ENCODE peak calls at places on chromosome 12, in eight cellular contexts. P is suprapubic skin, Z is endothelial cell of umbilical vein, T is IMR-90, Q is right lobe of liver, N is GM12891, E is NB4, D is transverse colon. Y is an unnamed sample.

GRCh38 chr12:123950476-123951169 is 22.0 kb downstream of the CCDC92 start:
- DNase-seq in P (no peak), Z (no peak), T (no peak), Q (no peak), N (no peak), E (no peak), D (no peak), Y (no peak)

GRCh38 chr12:51792417-51792816 is 56.1 kb downstream of the FIGNL2 start:
- DNase-seq in P (no peak), Z (no peak), T (no peak), Q (no peak), N (no peak), E (no peak), D (no peak), Y (no peak)

GRCh38 chr12:127628655-127629054 is 638.3 kb upstream of the TMEM132C start:
- DNase-seq in P (no peak), Z (no peak), T (peak; percentile 75), Q (no peak), N (no peak), E (no peak), D (no peak), Y (peak; percentile 24)

GRCh38 chr12:43789941-43790340 is 16.2 kb downstream of the TWF1 start:
- DNase-seq in P (no peak), Z (peak; percentile 78), T (peak; percentile 77), Q (no peak), N (no peak), E (no peak), D (no peak), Y (no peak)

GRCh38 chr12:94563261-94563660 is 87.1 kb downstream of the TMCC3 start:
- DNase-seq in P (no peak), Z (no peak), T (no peak), Q (no peak), N (no peak), E (no peak), D (no peak), Y (no peak)

GRCh38 chr12:131250028-131250950 is 296.6 kb downstream of the ADGRD1 start:
- DNase-seq in P (no peak), Z (no peak), T (no peak), Q (no peak), N (no peak), E (no peak), D (no peak), Y (no peak)

GRCh38 chr12:62841841-62842240 is 93.1 kb downstream of the PPM1H start:
- DNase-seq in P (no peak), Z (peak; percentile 69), T (no peak), Q (no peak), N (no peak), E (peak; percentile 35), D (no peak), Y (no peak)

GRCh38 chr12:25812295-25812694 is 146.2 kb upstream of the RASSF8 start:
- DNase-seq in P (no peak), Z (no peak), T (no peak), Q (no peak), N (no peak), E (no peak), D (no peak), Y (no peak)

GRCh38 chr12:68279227-68280054 is 26.0 kb upstream of the IL22 start:
- DNase-seq in P (no peak), Z (peak; percentile 70), T (peak; percentile 28), Q (no peak), N (no peak), E (no peak), D (no peak), Y (no peak)

GRCh38 chr12:100743060-100743459 is 51.5 kb upstream of the ANO4 start:
- DNase-seq in P (no peak), Z (no peak), T (no peak), Q (no peak), N (no peak), E (no peak), D (no peak), Y (no peak)

GRCh38 chr12:45598761-45599160 is 130.7 kb upstream of the ARID2 start:
- DNase-seq in P (no peak), Z (no peak), T (no peak), Q (no peak), N (no peak), E (no peak), D (no peak), Y (no peak)

GRCh38 chr12:110560048-110560447 is 23.1 kb downstream of the PPTC7 start:
- DNase-seq in P (no peak), Z (no peak), T (no peak), Q (no peak), N (no peak), E (no peak), D (no peak), Y (no peak)
- TF ChIP-seq POLR2A in P (no peak), Z (no peak), T (no peak), Q (no peak), N (no peak), E (no peak), D (no peak), Y (no peak)

DNA sequence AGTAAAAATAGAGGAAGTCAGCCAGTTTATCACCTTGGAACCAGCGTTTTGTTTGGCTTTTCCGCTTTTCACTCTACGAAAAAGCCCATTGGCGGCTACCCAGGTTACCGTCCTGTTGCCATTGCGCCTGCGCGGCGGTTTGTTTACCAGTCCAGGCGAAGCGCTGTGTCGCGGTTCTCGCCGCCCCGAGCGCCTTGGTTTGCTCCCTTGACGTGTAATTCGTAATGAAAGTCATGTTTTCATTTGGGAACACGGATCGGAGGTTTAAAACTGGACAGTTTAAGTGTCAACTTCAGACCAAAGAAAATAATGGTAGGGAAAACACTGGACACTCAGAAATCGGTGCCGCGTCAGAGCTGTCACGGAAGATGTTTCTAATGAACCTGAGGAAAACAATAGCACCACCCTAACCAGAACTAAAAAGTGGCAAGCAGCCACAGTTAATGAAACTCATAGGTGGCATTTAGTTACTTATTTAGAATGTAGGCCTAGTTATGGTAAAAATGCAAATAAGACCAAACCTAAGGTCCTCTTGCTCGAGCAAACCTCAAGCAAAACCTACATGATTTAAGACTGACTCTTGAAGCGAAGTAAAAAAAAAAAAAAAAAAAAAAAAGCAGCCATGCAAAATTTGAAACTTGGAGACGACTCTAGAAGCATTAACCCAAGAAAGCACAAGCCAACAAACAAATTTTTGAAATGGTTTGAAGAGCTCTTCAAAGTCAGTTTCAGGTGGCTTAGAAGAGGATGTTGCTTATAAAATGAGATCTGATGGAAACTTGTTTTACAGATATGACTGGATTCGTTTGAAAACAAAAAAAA is 790 bp upstream of the GPR19 start:
- DNase-seq in P (peak; percentile 95), Z (peak; percentile 92), T (peak; percentile 76), Q (peak; percentile 93), N (peak; percentile 45), E (peak; percentile 88), D (peak; percentile 93), Y (peak; percentile 54)
- TF ChIP-seq POLR2A in P (peak; percentile 85), Z (peak; percentile 61), T (peak; percentile 33), Q (peak; percentile 69), N (no peak), E (peak; percentile 35), D (peak; percentile 87), Y (peak; percentile 31)

GRCh38 chr12:6493580-6494350 is at the start of gene NCAPD2:
- DNase-seq in P (peak; percentile 97), Z (peak; percentile 98), T (peak; percentile 93), Q (peak; percentile 95), N (peak; percentile 82), E (peak; percentile 97), D (peak; percentile 96), Y (peak; percentile 85)
- TF ChIP-seq POLR2A in P (peak; percentile 18), Z (no peak), T (peak; percentile 93), Q (no peak), N (peak; percentile 71), E (peak; percentile 46), D (peak; percentile 6), Y (peak; percentile 88)

GRCh38 chr12:9719835-9720234 is 13.1 kb downstream of the CLECL1 start:
- DNase-seq in P (no peak), Z (no peak), T (no peak), Q (no peak), N (no peak), E (no peak), D (no peak), Y (no peak)
- TF ChIP-seq POLR2A in P (no peak), Z (no peak), T (no peak), Q (no peak), N (peak; percentile 61), E (no peak), D (no peak), Y (no peak)